ENCODE peak calls at places on chromosome 2, in six cellular contexts. One of them, this sample, is unnamed. For H3K4me1, the result is how much of the 10 kb centered on the place peaks cover.

GRCh38 chr2:54206596-54206995 is 49.4 kb downstream of the TSPYL6 start:
- DNase-seq in tibial nerve: no peak
- DNase-seq in HCT116: peak
- DNase-seq in ovary: no peak
- DNase-seq in right lobe of liver: no peak
- DNase-seq in adrenal gland: no peak
- DNase-seq in this sample: no peak

GRCh38 chr2:234091883-234092282 is 41.4 kb downstream of the SPP2 start:
- DNase-seq in tibial nerve: no peak
- DNase-seq in HCT116: no peak
- DNase-seq in ovary: no peak
- DNase-seq in right lobe of liver: no peak
- DNase-seq in adrenal gland: no peak
- DNase-seq in this sample: no peak

GRCh38 chr2:20650412-20650879 is 452 bp downstream of the HS1BP3 start:
- DNase-seq in tibial nerve: no peak
- DNase-seq in HCT116: no peak
- DNase-seq in ovary: no peak
- DNase-seq in right lobe of liver: no peak
- DNase-seq in adrenal gland: peak
- DNase-seq in this sample: no peak

GRCh38 chr2:112633708-112634107 is 12.0 kb upstream of the SLC20A1 start:
- DNase-seq in tibial nerve: no peak
- DNase-seq in HCT116: no peak
- DNase-seq in ovary: no peak
- DNase-seq in right lobe of liver: no peak
- DNase-seq in adrenal gland: no peak
- DNase-seq in this sample: no peak

GRCh38 chr2:152486048-152486736 is 151.2 kb downstream of the FMNL2 start:
- DNase-seq in tibial nerve: no peak
- DNase-seq in HCT116: no peak
- DNase-seq in ovary: no peak
- DNase-seq in right lobe of liver: no peak
- DNase-seq in adrenal gland: no peak
- DNase-seq in this sample: no peak

GRCh38 chr2:227848586-227848985 is 22.8 kb upstream of the DAW1 start:
- DNase-seq in tibial nerve: no peak
- DNase-seq in HCT116: no peak
- DNase-seq in ovary: no peak
- DNase-seq in right lobe of liver: no peak
- DNase-seq in adrenal gland: no peak
- DNase-seq in this sample: no peak

GRCh38 chr2:159217661-159218060 is 68.8 kb downstream of the WDSUB1 start:
- DNase-seq in tibial nerve: no peak
- DNase-seq in HCT116: no peak
- DNase-seq in ovary: no peak
- DNase-seq in right lobe of liver: no peak
- DNase-seq in adrenal gland: peak
- DNase-seq in this sample: no peak

GRCh38 chr2:60633615-60634014 is 80.2 kb upstream of the BCL11A start:
- DNase-seq in tibial nerve: no peak
- DNase-seq in HCT116: no peak
- DNase-seq in ovary: no peak
- DNase-seq in right lobe of liver: no peak
- DNase-seq in adrenal gland: no peak
- DNase-seq in this sample: no peak

GRCh38 chr2:179139506-179139905 is 89.6 kb upstream of the CCDC141 start:
- DNase-seq in tibial nerve: no peak
- DNase-seq in HCT116: no peak
- DNase-seq in ovary: no peak
- DNase-seq in right lobe of liver: no peak
- DNase-seq in adrenal gland: no peak
- DNase-seq in this sample: no peak

GRCh38 chr2:129004940-129005490 is 686.3 kb upstream of the HS6ST1 start:
- DNase-seq in tibial nerve: no peak
- DNase-seq in HCT116: no peak
- DNase-seq in ovary: no peak
- DNase-seq in right lobe of liver: no peak
- DNase-seq in adrenal gland: no peak
- DNase-seq in this sample: no peak

GRCh38 chr2:162256621-162257020 is 13.4 kb upstream of the FAP start:
- DNase-seq in tibial nerve: no peak
- DNase-seq in HCT116: no peak
- DNase-seq in ovary: no peak
- DNase-seq in right lobe of liver: no peak
- DNase-seq in adrenal gland: no peak
- DNase-seq in this sample: no peak

GRCh38 chr2:160051374-160051800 is 11.0 kb downstream of the PLA2R1 start:
- DNase-seq in tibial nerve: no peak
- DNase-seq in HCT116: no peak
- DNase-seq in ovary: no peak
- DNase-seq in right lobe of liver: no peak
- DNase-seq in adrenal gland: no peak
- DNase-seq in this sample: no peak

GRCh38 chr2:150034665-150035064 is 447.1 kb upstream of the MMADHC start:
- DNase-seq in tibial nerve: no peak
- DNase-seq in HCT116: no peak
- DNase-seq in ovary: no peak
- DNase-seq in right lobe of liver: no peak
- DNase-seq in adrenal gland: no peak
- DNase-seq in this sample: no peak

GRCh38 chr2:88199912-88200682 is 30.0 kb downstream of the THNSL2 start:
- DNase-seq in tibial nerve: no peak
- DNase-seq in HCT116: no peak
- DNase-seq in ovary: no peak
- DNase-seq in right lobe of liver: peak
- DNase-seq in adrenal gland: no peak
- DNase-seq in this sample: peak

GRCh38 chr2:20074901-20075300 is 23.5 kb upstream of the LAPTM4A start:
- DNase-seq in tibial nerve: no peak
- DNase-seq in HCT116: no peak
- DNase-seq in ovary: no peak
- DNase-seq in right lobe of liver: no peak
- DNase-seq in adrenal gland: no peak
- DNase-seq in this sample: no peak

GRCh38 chr2:190714958-190715357 is 66.1 kb downstream of the NAB1 start:
- DNase-seq in tibial nerve: no peak
- DNase-seq in HCT116: peak
- DNase-seq in ovary: no peak
- DNase-seq in right lobe of liver: no peak
- DNase-seq in adrenal gland: no peak
- DNase-seq in this sample: no peak

GRCh38 chr2:60295591-60295962 is 257.9 kb downstream of the BCL11A start:
- DNase-seq in tibial nerve: no peak
- DNase-seq in HCT116: no peak
- DNase-seq in ovary: no peak
- DNase-seq in right lobe of liver: no peak
- DNase-seq in adrenal gland: no peak
- DNase-seq in this sample: no peak

GRCh38 chr2:150140777-150141176 is 346.7 kb downstream of the RND3 start:
- DNase-seq in tibial nerve: no peak
- DNase-seq in HCT116: no peak
- DNase-seq in ovary: no peak
- DNase-seq in right lobe of liver: no peak
- DNase-seq in adrenal gland: no peak
- DNase-seq in this sample: no peak

GRCh38 chr2:136378712-136379595 is 261.0 kb upstream of the CXCR4 start:
- DNase-seq in tibial nerve: no peak
- DNase-seq in HCT116: peak
- DNase-seq in ovary: no peak
- DNase-seq in right lobe of liver: peak
- DNase-seq in adrenal gland: peak
- DNase-seq in this sample: peak

GRCh38 chr2:32678825-32679224 is 51.0 kb downstream of the TTC27 start:
- DNase-seq in tibial nerve: no peak
- DNase-seq in HCT116: peak
- DNase-seq in ovary: no peak
- DNase-seq in right lobe of liver: no peak
- DNase-seq in adrenal gland: no peak
- DNase-seq in this sample: no peak

GRCh38 chr2:241689306-241689705 is 2.7 kb upstream of the DTYMK start:
- DNase-seq in tibial nerve: no peak
- DNase-seq in HCT116: no peak
- DNase-seq in ovary: no peak
- DNase-seq in right lobe of liver: no peak
- DNase-seq in adrenal gland: no peak
- DNase-seq in this sample: no peak

GRCh38 chr2:98532761-98533160 is 75.6 kb downstream of the COA5 start:
- DNase-seq in tibial nerve: no peak
- DNase-seq in HCT116: no peak
- DNase-seq in ovary: no peak
- DNase-seq in right lobe of liver: no peak
- DNase-seq in adrenal gland: peak
- DNase-seq in this sample: no peak

GRCh38 chr2:73970850-73971471 is 13.7 kb upstream of the TET3 start:
- DNase-seq in tibial nerve: peak
- DNase-seq in HCT116: no peak
- DNase-seq in ovary: peak
- DNase-seq in right lobe of liver: peak
- DNase-seq in adrenal gland: peak
- DNase-seq in this sample: peak

DNA sequence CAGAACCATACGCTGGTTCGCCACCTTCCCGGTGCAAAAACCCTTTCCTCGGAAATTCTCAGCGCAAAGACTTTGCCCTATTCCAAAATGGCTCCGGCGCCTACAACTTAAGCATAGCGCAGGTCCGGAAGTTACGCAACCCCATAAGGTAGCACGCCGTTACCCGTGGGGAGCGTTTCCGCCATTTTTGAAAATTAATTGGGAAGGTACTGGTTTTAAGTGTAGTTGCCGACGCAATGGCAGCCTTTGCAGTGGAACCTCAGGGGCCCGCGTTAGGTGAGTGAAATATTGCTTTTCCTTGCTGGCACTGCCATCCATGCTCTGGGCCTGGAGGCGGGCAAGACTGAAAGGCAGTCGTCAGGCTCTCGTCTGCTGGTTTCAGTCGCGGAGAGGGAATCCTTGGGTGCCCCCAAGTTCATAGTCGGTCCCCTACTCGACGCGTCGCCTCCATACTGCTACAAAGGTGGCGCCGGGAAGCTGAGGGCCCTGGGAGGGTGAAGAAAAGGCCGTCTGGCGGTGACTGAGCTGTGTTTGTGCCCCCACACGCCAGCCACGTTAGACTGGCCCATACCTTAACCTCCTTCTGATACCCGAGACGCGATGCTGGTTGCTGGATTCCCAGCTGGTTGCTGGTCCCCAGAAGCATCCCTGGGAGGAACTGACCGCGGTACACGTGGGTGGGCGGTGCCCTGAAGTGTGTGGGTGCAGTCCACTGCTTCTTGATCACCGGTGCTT is at the start of gene NUP35:
- DNase-seq in tibial nerve: peak
- DNase-seq in HCT116: peak
- DNase-seq in ovary: peak
- DNase-seq in right lobe of liver: peak
- DNase-seq in adrenal gland: peak
- DNase-seq in this sample: peak
- TF ChIP-seq POLR2A in tibial nerve: no peak
- TF ChIP-seq POLR2A in HCT116: peak
- TF ChIP-seq POLR2A in ovary: no peak
- TF ChIP-seq POLR2A in right lobe of liver: peak
- TF ChIP-seq POLR2A in adrenal gland: peak
- TF ChIP-seq POLR2A in this sample: no peak

GRCh38 chr2:48452108-48452507 is 77.8 kb upstream of the STON1 start:
- DNase-seq in tibial nerve: no peak
- DNase-seq in HCT116: no peak
- DNase-seq in ovary: no peak
- DNase-seq in right lobe of liver: no peak
- DNase-seq in adrenal gland: no peak
- DNase-seq in this sample: no peak
- H3K4me1 ChIP-seq in tibial nerve: under half
- H3K4me1 ChIP-seq in HCT116: under half
- H3K4me1 ChIP-seq in ovary: under half
- H3K4me1 ChIP-seq in right lobe of liver: under half
- H3K4me1 ChIP-seq in adrenal gland: under half
- H3K4me1 ChIP-seq in this sample: under half

GRCh38 chr2:207531024-207531411 is 1.3 kb downstream of the CREB1 start:
- DNase-seq in tibial nerve: no peak
- DNase-seq in HCT116: no peak
- DNase-seq in ovary: no peak
- DNase-seq in right lobe of liver: no peak
- DNase-seq in adrenal gland: no peak
- DNase-seq in this sample: no peak

GRCh38 chr2:207529330-207530159 is at the start of gene CREB1:
- DNase-seq in tibial nerve: peak
- DNase-seq in HCT116: peak
- DNase-seq in ovary: peak
- DNase-seq in right lobe of liver: peak
- DNase-seq in adrenal gland: peak
- DNase-seq in this sample: peak

GRCh38 chr2:207530160-207531023 is 630 bp downstream of the CREB1 start:
- DNase-seq in tibial nerve: no peak
- DNase-seq in HCT116: no peak
- DNase-seq in ovary: peak
- DNase-seq in right lobe of liver: peak
- DNase-seq in adrenal gland: peak
- DNase-seq in this sample: peak

GRCh38 chr2:207532676-207533075 is 2.9 kb downstream of the CREB1 start:
- DNase-seq in tibial nerve: no peak
- DNase-seq in HCT116: no peak
- DNase-seq in ovary: no peak
- DNase-seq in right lobe of liver: no peak
- DNase-seq in adrenal gland: no peak
- DNase-seq in this sample: no peak

DNA sequence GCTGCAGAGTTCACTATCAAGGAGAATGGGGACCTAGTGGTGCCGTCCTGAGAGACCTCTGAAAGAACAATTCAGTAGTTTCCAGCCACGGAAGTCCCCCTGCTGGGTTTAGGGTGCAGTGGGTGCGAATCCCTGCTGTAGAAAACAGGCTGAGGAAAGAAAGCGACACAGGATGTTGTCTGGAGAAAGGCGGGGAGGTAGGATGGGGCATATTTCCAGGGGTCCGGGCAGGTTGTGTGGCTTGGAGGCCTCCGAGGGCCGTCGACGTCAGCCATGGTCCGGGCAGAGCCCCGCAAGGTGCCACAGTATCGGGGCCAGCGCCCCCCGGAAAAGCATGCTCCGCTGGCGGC is 807 bp upstream of the CREB1 start:
- DNase-seq in tibial nerve: no peak
- DNase-seq in HCT116: no peak
- DNase-seq in ovary: no peak
- DNase-seq in right lobe of liver: no peak
- DNase-seq in adrenal gland: peak
- DNase-seq in this sample: peak
- TF ChIP-seq POLR2A in tibial nerve: no peak
- TF ChIP-seq POLR2A in HCT116: no peak
- TF ChIP-seq POLR2A in ovary: no peak
- TF ChIP-seq POLR2A in right lobe of liver: no peak
- TF ChIP-seq POLR2A in adrenal gland: no peak
- TF ChIP-seq POLR2A in this sample: no peak

GRCh38 chr2:207895236-207895860 is 125.6 kb upstream of the FZD5 start:
- DNase-seq in tibial nerve: no peak
- DNase-seq in HCT116: no peak
- DNase-seq in ovary: no peak
- DNase-seq in right lobe of liver: no peak
- DNase-seq in adrenal gland: no peak
- DNase-seq in this sample: no peak
- H3K4me1 ChIP-seq in tibial nerve: under half
- H3K4me1 ChIP-seq in HCT116: under half
- H3K4me1 ChIP-seq in ovary: under half
- H3K4me1 ChIP-seq in right lobe of liver: under half
- H3K4me1 ChIP-seq in adrenal gland: under half
- H3K4me1 ChIP-seq in this sample: under half

This sample was measured in heart left ventricle.